ENCODE peak calls at places on chromosomes 12 and 14, in four cellular contexts. One of them, this sample, is unnamed.

GRCh38 chr12:121626853-121627623 is 708 bp downstream of the ORAI1 start:
- DNase-seq in tibial nerve: peak
- DNase-seq in effector memory CD4-positive, alpha-beta T cell: peak
- DNase-seq in sigmoid colon: peak
- DNase-seq in this sample: no peak

GRCh38 chr14:91878274-91878673 is 10.9 kb upstream of the TC2N start:
- DNase-seq in tibial nerve: no peak
- DNase-seq in effector memory CD4-positive, alpha-beta T cell: no peak
- DNase-seq in sigmoid colon: no peak
- DNase-seq in this sample: no peak

GRCh38 chr14:71996615-71997014 is 64.4 kb downstream of the RGS6 start:
- DNase-seq in tibial nerve: no peak
- DNase-seq in effector memory CD4-positive, alpha-beta T cell: no peak
- DNase-seq in sigmoid colon: no peak
- DNase-seq in this sample: no peak

GRCh38 chr14:104218361-104219180 is 80.2 kb downstream of the KIF26A start:
- DNase-seq in tibial nerve: no peak
- DNase-seq in effector memory CD4-positive, alpha-beta T cell: no peak
- DNase-seq in sigmoid colon: peak
- DNase-seq in this sample: no peak

GRCh38 chr14:20516921-20517320 is 11.6 kb downstream of the RNASE10 start:
- DNase-seq in tibial nerve: no peak
- DNase-seq in effector memory CD4-positive, alpha-beta T cell: no peak
- DNase-seq in sigmoid colon: no peak
- DNase-seq in this sample: no peak

GRCh38 chr12:28631831-28632230 is 441.6 kb downstream of the CCDC91 start:
- DNase-seq in tibial nerve: no peak
- DNase-seq in effector memory CD4-positive, alpha-beta T cell: no peak
- DNase-seq in sigmoid colon: no peak
- DNase-seq in this sample: no peak

GRCh38 chr12:99957866-99958466 is 26.8 kb downstream of the ANKS1B start:
- DNase-seq in tibial nerve: no peak
- DNase-seq in effector memory CD4-positive, alpha-beta T cell: no peak
- DNase-seq in sigmoid colon: no peak
- DNase-seq in this sample: no peak

GRCh38 chr12:109777544-109777943 is 55.7 kb downstream of the TRPV4 start:
- DNase-seq in tibial nerve: no peak
- DNase-seq in effector memory CD4-positive, alpha-beta T cell: no peak
- DNase-seq in sigmoid colon: no peak
- DNase-seq in this sample: no peak

GRCh38 chr12:6374028-6374780 is 1.2 kb downstream of the SCNN1A start:
- DNase-seq in tibial nerve: no peak
- DNase-seq in effector memory CD4-positive, alpha-beta T cell: no peak
- DNase-seq in sigmoid colon: peak
- DNase-seq in this sample: no peak

GRCh38 chr14:77007975-77008421 is 20.5 kb downstream of the IRF2BPL start:
- DNase-seq in tibial nerve: no peak
- DNase-seq in effector memory CD4-positive, alpha-beta T cell: no peak
- DNase-seq in sigmoid colon: no peak
- DNase-seq in this sample: no peak

GRCh38 chr12:92614502-92614901 is 88.3 kb upstream of the PLEKHG7 start:
- DNase-seq in tibial nerve: no peak
- DNase-seq in effector memory CD4-positive, alpha-beta T cell: no peak
- DNase-seq in sigmoid colon: no peak
- DNase-seq in this sample: no peak

GRCh38 chr14:93007225-93007997 is 84.5 kb downstream of the CHGA start:
- DNase-seq in tibial nerve: no peak
- DNase-seq in effector memory CD4-positive, alpha-beta T cell: no peak
- DNase-seq in sigmoid colon: peak
- DNase-seq in this sample: no peak

GRCh38 chr14:34423445-34423844 is 38.6 kb downstream of the SPTSSA start:
- DNase-seq in tibial nerve: no peak
- DNase-seq in effector memory CD4-positive, alpha-beta T cell: no peak
- DNase-seq in sigmoid colon: no peak
- DNase-seq in this sample: no peak

GRCh38 chr12:110304061-110304551 is 23.1 kb downstream of the ATP2A2 start:
- DNase-seq in tibial nerve: no peak
- DNase-seq in effector memory CD4-positive, alpha-beta T cell: no peak
- DNase-seq in sigmoid colon: no peak
- DNase-seq in this sample: no peak

GRCh38 chr14:91755560-91755959 is 23.7 kb upstream of the CATSPERB start:
- DNase-seq in tibial nerve: no peak
- DNase-seq in effector memory CD4-positive, alpha-beta T cell: no peak
- DNase-seq in sigmoid colon: no peak
- DNase-seq in this sample: no peak

GRCh38 chr12:62785941-62786559 is 148.9 kb downstream of the PPM1H start:
- DNase-seq in tibial nerve: peak
- DNase-seq in effector memory CD4-positive, alpha-beta T cell: no peak
- DNase-seq in sigmoid colon: peak
- DNase-seq in this sample: no peak

GRCh38 chr14:93536945-93537344 is 106.2 kb downstream of the UNC79 start:
- DNase-seq in tibial nerve: no peak
- DNase-seq in effector memory CD4-positive, alpha-beta T cell: no peak
- DNase-seq in sigmoid colon: no peak
- DNase-seq in this sample: no peak

GRCh38 chr14:99590746-99591555 is 13.1 kb downstream of the CCDC85C start:
- DNase-seq in tibial nerve: no peak
- DNase-seq in effector memory CD4-positive, alpha-beta T cell: no peak
- DNase-seq in sigmoid colon: peak
- DNase-seq in this sample: no peak

GRCh38 chr12:108838194-108839010 is 19.0 kb downstream of the SSH1 start:
- DNase-seq in tibial nerve: peak
- DNase-seq in effector memory CD4-positive, alpha-beta T cell: peak
- DNase-seq in sigmoid colon: peak
- DNase-seq in this sample: no peak

GRCh38 chr14:78143489-78144145 is 26.6 kb upstream of the NRXN3 start:
- DNase-seq in tibial nerve: no peak
- DNase-seq in effector memory CD4-positive, alpha-beta T cell: no peak
- DNase-seq in sigmoid colon: no peak
- DNase-seq in this sample: no peak

GRCh38 chr12:106918746-106919145 is 37.0 kb upstream of the TMEM263 start:
- DNase-seq in tibial nerve: no peak
- DNase-seq in effector memory CD4-positive, alpha-beta T cell: no peak
- DNase-seq in sigmoid colon: no peak
- DNase-seq in this sample: no peak

GRCh38 chr14:49972840-49973239 is 80.0 kb downstream of the ARF6 start:
- DNase-seq in tibial nerve: peak
- DNase-seq in effector memory CD4-positive, alpha-beta T cell: peak
- DNase-seq in sigmoid colon: no peak
- DNase-seq in this sample: no peak

GRCh38 chr14:70822706-70823185 is 13.4 kb upstream of the MAP3K9 start:
- DNase-seq in tibial nerve: no peak
- DNase-seq in effector memory CD4-positive, alpha-beta T cell: no peak
- DNase-seq in sigmoid colon: no peak
- DNase-seq in this sample: no peak

GRCh38 chr14:94582851-94583250 is 1.6 kb downstream of the SERPINA5 start:
- DNase-seq in tibial nerve: no peak
- DNase-seq in effector memory CD4-positive, alpha-beta T cell: no peak
- DNase-seq in sigmoid colon: no peak
- DNase-seq in this sample: no peak

GRCh38 chr12:47903151-47903611 is 1.6 kb downstream of the VDR start:
- DNase-seq in tibial nerve: no peak
- DNase-seq in effector memory CD4-positive, alpha-beta T cell: no peak
- DNase-seq in sigmoid colon: peak
- DNase-seq in this sample: no peak

GRCh38 chr12:90331262-90331661 is 622.6 kb upstream of the ATP2B1 start:
- DNase-seq in tibial nerve: no peak
- DNase-seq in effector memory CD4-positive, alpha-beta T cell: no peak
- DNase-seq in sigmoid colon: no peak
- DNase-seq in this sample: no peak

GRCh38 chr12:90333384-90333783 is 621.6 kb downstream of the CCER1 start:
- DNase-seq in tibial nerve: no peak
- DNase-seq in effector memory CD4-positive, alpha-beta T cell: no peak
- DNase-seq in sigmoid colon: no peak
- DNase-seq in this sample: no peak

GRCh38 chr12:90331821-90332220 is 623.2 kb downstream of the CCER1 start:
- DNase-seq in tibial nerve: no peak
- DNase-seq in effector memory CD4-positive, alpha-beta T cell: no peak
- DNase-seq in sigmoid colon: no peak
- DNase-seq in this sample: no peak

GRCh38 chr12:90323217-90323616 is 614.6 kb upstream of the ATP2B1 start:
- DNase-seq in tibial nerve: no peak
- DNase-seq in effector memory CD4-positive, alpha-beta T cell: no peak
- DNase-seq in sigmoid colon: no peak
- DNase-seq in this sample: no peak

GRCh38 chr12:90327783-90328743 is 619.4 kb upstream of the ATP2B1 start:
- DNase-seq in tibial nerve: no peak
- DNase-seq in effector memory CD4-positive, alpha-beta T cell: no peak
- DNase-seq in sigmoid colon: no peak
- DNase-seq in this sample: no peak
- H3K27ac ChIP-seq in tibial nerve: no peak
- H3K27ac ChIP-seq in effector memory CD4-positive, alpha-beta T cell: no peak
- H3K27ac ChIP-seq in sigmoid colon: no peak
- H3K27ac ChIP-seq in this sample: peak

DNA sequence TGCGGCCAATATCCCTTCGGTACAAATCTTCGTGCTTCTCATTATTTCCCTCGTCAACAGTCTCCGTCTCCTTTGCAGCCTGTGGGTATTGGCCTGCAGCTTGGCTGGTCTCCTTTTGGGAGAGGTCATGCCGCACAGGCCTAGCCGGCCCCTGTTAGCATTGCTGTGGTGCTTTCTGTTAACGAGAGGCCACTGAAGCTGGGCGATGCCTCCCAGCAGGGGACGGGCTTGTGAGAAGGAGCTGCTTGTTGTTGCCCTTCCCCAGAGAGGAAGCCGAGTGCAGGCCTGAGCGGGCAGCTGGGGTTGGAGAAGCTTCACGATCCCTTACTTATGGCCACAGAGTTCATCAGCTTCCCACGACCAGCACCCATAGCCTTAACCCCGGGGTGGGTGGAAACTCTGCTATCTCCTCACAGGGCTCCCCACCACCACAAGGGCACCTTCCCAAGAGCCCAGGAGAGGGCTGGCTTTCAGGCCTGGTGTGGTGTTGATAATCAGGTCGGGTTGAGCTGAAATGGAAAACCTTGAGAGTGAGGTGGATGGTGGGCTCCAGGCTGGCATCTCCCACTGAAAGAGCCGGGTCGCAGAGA is 228.5 kb downstream of the ZFP36L1 start:
- DNase-seq in tibial nerve: no peak
- DNase-seq in effector memory CD4-positive, alpha-beta T cell: no peak
- DNase-seq in sigmoid colon: no peak
- DNase-seq in this sample: no peak
- H3K27ac ChIP-seq in tibial nerve: peak
- H3K27ac ChIP-seq in effector memory CD4-positive, alpha-beta T cell: no peak
- H3K27ac ChIP-seq in sigmoid colon: peak
- H3K27ac ChIP-seq in this sample: peak

DNA sequence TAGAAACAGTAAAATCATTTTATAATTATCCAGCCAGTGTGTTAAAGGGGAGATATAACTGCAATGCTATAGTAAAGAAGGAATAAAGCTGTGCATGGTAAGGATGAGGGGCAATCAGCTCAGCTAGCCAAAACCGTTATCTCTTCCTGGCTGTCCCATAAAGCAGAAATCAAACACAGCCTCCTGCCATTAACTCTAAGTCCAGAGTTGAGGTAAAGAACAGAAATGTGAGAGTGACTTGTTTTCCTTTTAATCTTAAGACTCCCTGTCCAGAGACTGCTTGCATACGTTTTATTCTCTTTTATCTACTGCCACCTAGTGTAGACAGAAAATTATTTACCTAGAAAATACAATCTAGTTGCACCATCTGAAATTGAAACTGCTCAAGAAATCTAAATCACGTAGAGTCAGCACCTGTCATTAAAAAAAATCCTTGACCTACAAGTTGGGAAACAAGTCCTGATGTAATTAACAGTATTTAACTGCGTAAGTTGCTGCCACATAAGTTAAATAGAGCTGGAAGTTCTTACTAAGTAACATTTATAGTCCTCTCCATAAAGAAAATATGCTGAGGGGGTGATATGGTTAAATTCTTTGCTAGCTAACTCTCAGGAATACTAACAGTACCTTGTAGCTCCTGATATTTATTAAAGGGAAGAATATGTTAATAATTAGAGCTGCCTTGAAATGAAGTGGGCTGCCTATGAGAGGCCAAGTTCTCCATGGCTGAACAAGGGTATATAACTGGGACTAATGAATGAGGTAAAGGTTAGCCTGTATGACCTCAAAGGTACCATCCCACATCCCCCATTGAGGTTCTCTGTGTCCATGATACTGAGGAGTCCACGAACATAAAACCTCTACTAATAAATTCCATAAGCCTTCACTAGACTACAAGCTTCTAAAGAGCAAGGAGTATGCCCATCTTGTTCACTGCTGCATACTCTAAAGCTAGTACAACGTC is 62.7 kb downstream of the GALNT4 start:
- DNase-seq in tibial nerve: no peak
- DNase-seq in effector memory CD4-positive, alpha-beta T cell: no peak
- DNase-seq in sigmoid colon: no peak
- DNase-seq in this sample: no peak
- H3K27ac ChIP-seq in tibial nerve: no peak
- H3K27ac ChIP-seq in effector memory CD4-positive, alpha-beta T cell: no peak
- H3K27ac ChIP-seq in sigmoid colon: peak
- H3K27ac ChIP-seq in this sample: no peak

DNA sequence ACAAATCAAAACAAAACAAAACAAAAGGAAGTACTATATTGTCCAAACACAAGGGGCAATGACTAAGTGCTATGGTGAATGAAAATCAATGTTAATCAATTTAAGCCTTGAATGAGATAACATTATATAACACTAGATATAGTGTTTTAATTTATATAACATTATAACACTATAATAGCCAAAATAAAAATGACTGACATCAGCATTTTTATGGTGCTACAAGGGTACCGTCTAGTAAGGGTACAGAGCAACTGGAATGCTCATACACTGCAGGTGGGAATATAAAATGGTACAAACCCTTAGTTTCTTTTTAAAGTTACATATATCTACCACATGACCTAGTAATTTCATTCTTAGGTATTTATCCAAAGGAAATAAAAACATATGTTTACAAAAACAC is 5.7 kb downstream of the NEDD8 start:
- DNase-seq in tibial nerve: no peak
- DNase-seq in effector memory CD4-positive, alpha-beta T cell: no peak
- DNase-seq in sigmoid colon: no peak
- DNase-seq in this sample: no peak
- H3K27ac ChIP-seq in tibial nerve: no peak
- H3K27ac ChIP-seq in effector memory CD4-positive, alpha-beta T cell: no peak
- H3K27ac ChIP-seq in sigmoid colon: no peak
- H3K27ac ChIP-seq in this sample: no peak